ENCODE peak calls at places on chromosomes 2 and 18, in seven cellular contexts. E is HepG2, R is colonic mucosa, O is body of pancreas, B is cardiac muscle cell, K is left lung, M is right lobe of liver. N is an unnamed sample. For H3K36me3, the result is how much of the 10 kb centered on the place peaks cover.

GRCh38 chr2:237471457-237472186 is 15.4 kb upstream of the MLPH start:
- DNase-seq in E (peak), R (no peak), O (peak), B (peak), K (peak), M (no peak), N (peak)

GRCh38 chr18:50644807-50645206 is 84.9 kb downstream of the MAPK4 start:
- DNase-seq in E (peak), R (no peak), O (no peak), B (peak), K (no peak), M (no peak), N (peak)

GRCh38 chr2:46862430-46862829 is 53.2 kb downstream of the MCFD2 start:
- DNase-seq in E (no peak), R (no peak), O (no peak), B (no peak), K (no peak), M (no peak), N (no peak)

GRCh38 chr2:127025357-127026062 is 81.4 kb downstream of the BIN1 start:
- DNase-seq in E (no peak), R (peak), O (peak), B (peak), K (peak), M (peak), N (peak)

GRCh38 chr18:58135806-58136331 is 91.8 kb downstream of the NEDD4L start:
- DNase-seq in E (peak), R (peak), O (peak), B (peak), K (no peak), M (no peak), N (peak)

GRCh38 chr2:15736396-15737180 is 144.9 kb downstream of the DDX1 start:
- DNase-seq in E (no peak), R (no peak), O (no peak), B (no peak), K (no peak), M (no peak), N (no peak)

GRCh38 chr2:224151680-224152310 is 112.7 kb upstream of the SERPINE2 start:
- DNase-seq in E (no peak), R (no peak), O (no peak), B (no peak), K (no peak), M (no peak), N (no peak)

GRCh38 chr2:7020939-7021470 is 103.8 kb downstream of the RNF144A start:
- DNase-seq in E (no peak), R (no peak), O (no peak), B (no peak), K (no peak), M (no peak), N (no peak)

GRCh38 chr2:128275498-128276045 is 43.1 kb downstream of the HS6ST1 start:
- DNase-seq in E (no peak), R (no peak), O (no peak), B (no peak), K (no peak), M (no peak), N (peak)

GRCh38 chr2:86189782-86190416 is 5.4 kb downstream of the IMMT start:
- DNase-seq in E (no peak), R (no peak), O (no peak), B (no peak), K (no peak), M (no peak), N (no peak)

GRCh38 chr18:34870916-34871315 is 160.8 kb downstream of the DTNA start:
- DNase-seq in E (no peak), R (no peak), O (no peak), B (no peak), K (no peak), M (no peak), N (no peak)

GRCh38 chr18:1412660-1413659 is 508.3 kb downstream of the ADCYAP1 start:
- DNase-seq in E (no peak), R (no peak), O (no peak), B (no peak), K (no peak), M (no peak), N (no peak)

GRCh38 chr2:240777416-240778212 is 42.4 kb downstream of the KIF1A start:
- DNase-seq in E (no peak), R (no peak), O (no peak), B (no peak), K (no peak), M (no peak), N (no peak)

GRCh38 chr2:14712091-14712490 is 79.6 kb downstream of the LRATD1 start:
- DNase-seq in E (no peak), R (no peak), O (no peak), B (no peak), K (no peak), M (no peak), N (no peak)

GRCh38 chr2:1675633-1676032 is 68.7 kb downstream of the PXDN start:
- DNase-seq in E (no peak), R (no peak), O (no peak), B (peak), K (no peak), M (no peak), N (no peak)

GRCh38 chr2:221104391-221104811 is 467.7 kb downstream of the EPHA4 start:
- DNase-seq in E (no peak), R (peak), O (peak), B (peak), K (peak), M (peak), N (peak)

GRCh38 chr18:44821924-44822323 is 141.2 kb downstream of the SETBP1 start:
- DNase-seq in E (no peak), R (no peak), O (no peak), B (no peak), K (no peak), M (no peak), N (no peak)

GRCh38 chr18:44681039-44681595 is 429 bp downstream of the SETBP1 start:
- DNase-seq in E (no peak), R (no peak), O (no peak), B (no peak), K (no peak), M (no peak), N (no peak)

GRCh38 chr2:232890536-232890895 is 20.5 kb downstream of the SNORC start:
- DNase-seq in E (no peak), R (no peak), O (no peak), B (no peak), K (no peak), M (peak), N (no peak)

GRCh38 chr2:42293019-42293418 is 68.0 kb downstream of the COX7A2L start:
- DNase-seq in E (no peak), R (no peak), O (no peak), B (no peak), K (no peak), M (no peak), N (no peak)

GRCh38 chr2:42298132-42298531 is 62.9 kb downstream of the COX7A2L start:
- DNase-seq in E (no peak), R (no peak), O (no peak), B (no peak), K (no peak), M (no peak), N (no peak)

GRCh38 chr2:42298996-42299754 is 61.8 kb downstream of the COX7A2L start:
- DNase-seq in E (no peak), R (no peak), O (no peak), B (no peak), K (no peak), M (no peak), N (no peak)

GRCh38 chr2:42297322-42297936 is 63.6 kb downstream of the COX7A2L start:
- DNase-seq in E (no peak), R (no peak), O (no peak), B (no peak), K (no peak), M (no peak), N (no peak)

GRCh38 chr2:42296226-42296625 is 64.8 kb downstream of the COX7A2L start:
- DNase-seq in E (no peak), R (no peak), O (no peak), B (no peak), K (no peak), M (no peak), N (no peak)
- H3K36me3 ChIP-seq in E (under half), R (under half), O (under half), B (half or more), K (half or more), M (under half), N (under half)

GRCh38 chr2:149860276-149860921 is 272.8 kb upstream of the MMADHC start:
- DNase-seq in E (peak), R (peak), O (peak), B (peak), K (peak), M (no peak), N (no peak)
- TF ChIP-seq CTCF in E (no peak), R (no peak), O (no peak), B (no peak), K (no peak), M (no peak), N (no peak)

GRCh38 chr2:219182331-219183150 is 4.5 kb downstream of the RETREG2 start:
- DNase-seq in E (no peak), R (peak), O (no peak), B (no peak), K (no peak), M (no peak), N (no peak)

GRCh38 chr2:219181531-219181930 is 3.5 kb downstream of the RETREG2 start:
- DNase-seq in E (no peak), R (peak), O (no peak), B (no peak), K (no peak), M (no peak), N (no peak)

GRCh38 chr2:219183151-219183757 is 5.2 kb downstream of the RETREG2 start:
- DNase-seq in E (no peak), R (peak), O (no peak), B (no peak), K (no peak), M (no peak), N (no peak)

GRCh38 chr2:219186754-219187456 is 8.8 kb downstream of the RETREG2 start:
- DNase-seq in E (no peak), R (peak), O (no peak), B (no peak), K (no peak), M (no peak), N (no peak)

DNA sequence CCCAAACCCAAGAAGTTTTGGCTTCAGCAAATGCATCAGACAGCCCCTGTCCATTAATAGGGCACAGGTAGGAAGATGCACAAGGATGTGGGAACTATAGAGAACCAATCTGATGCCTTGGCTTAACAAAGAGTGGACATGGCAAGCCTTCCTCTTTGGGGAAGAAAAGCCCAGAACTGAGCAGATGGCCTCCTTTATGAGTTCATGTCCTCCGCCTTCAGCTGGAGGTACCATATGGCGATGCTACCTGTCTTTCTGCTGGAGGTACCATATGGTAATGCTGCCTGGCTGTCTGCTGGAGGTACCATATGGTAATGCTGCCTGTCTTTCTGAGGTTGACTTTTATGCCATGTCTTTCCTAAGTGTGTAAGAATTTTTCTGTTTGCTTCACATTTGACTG is 6.0 kb downstream of the RETREG2 start:
- DNase-seq in E (no peak), R (peak), O (no peak), B (no peak), K (no peak), M (no peak), N (no peak)
- H3K36me3 ChIP-seq in E (under half), R (under half), O (under half), B (under half), K (half or more), M (half or more), N (under half)

DNA sequence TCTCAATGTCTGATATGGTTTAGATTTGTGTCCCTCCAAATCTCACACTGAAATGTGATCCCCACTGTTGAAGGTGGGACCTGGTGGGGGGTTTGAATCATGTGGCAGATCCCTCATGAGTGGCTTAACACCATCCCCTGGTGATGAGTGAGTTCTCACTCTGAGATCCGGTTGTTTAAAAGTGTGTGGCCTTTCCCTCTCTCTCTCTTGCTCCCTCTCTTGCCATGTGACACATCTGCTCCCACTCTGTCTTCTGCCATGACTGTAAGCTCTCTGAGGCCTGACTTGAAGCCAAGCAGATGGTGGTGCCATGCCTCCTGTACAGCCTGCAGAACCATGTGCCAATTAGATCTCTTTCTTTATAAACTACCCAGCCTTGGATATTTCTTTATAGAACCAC is 108.8 kb downstream of the RBMS1 start:
- DNase-seq in E (no peak), R (no peak), O (no peak), B (no peak), K (no peak), M (no peak), N (no peak)
- TF ChIP-seq CTCF in E (no peak), R (no peak), O (no peak), B (no peak), K (no peak), M (no peak), N (no peak)

DNA sequence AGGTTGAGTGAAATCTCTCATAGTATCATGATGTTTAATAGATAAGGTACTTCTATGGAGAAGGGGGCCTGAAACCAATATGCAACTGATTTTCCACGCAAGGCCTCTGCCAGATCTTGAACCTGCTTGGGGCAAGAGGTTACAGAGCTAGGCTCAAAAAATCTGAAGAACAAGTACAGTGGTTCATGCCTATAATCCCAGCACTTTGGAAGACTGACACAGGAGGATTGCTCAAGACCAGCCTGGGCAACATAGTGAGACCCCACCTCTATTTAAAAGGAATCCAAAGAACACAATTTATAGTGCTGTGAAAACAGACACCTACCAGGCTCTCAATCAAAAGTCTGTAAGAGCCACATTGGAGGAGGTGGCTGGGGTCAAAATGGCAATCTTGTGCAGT is 28.6 kb downstream of the HADHA start:
- DNase-seq in E (no peak), R (no peak), O (no peak), B (no peak), K (no peak), M (no peak), N (no peak)
- H3K36me3 ChIP-seq in E (under half), R (under half), O (under half), B (under half), K (half or more), M (half or more), N (under half)

DNA sequence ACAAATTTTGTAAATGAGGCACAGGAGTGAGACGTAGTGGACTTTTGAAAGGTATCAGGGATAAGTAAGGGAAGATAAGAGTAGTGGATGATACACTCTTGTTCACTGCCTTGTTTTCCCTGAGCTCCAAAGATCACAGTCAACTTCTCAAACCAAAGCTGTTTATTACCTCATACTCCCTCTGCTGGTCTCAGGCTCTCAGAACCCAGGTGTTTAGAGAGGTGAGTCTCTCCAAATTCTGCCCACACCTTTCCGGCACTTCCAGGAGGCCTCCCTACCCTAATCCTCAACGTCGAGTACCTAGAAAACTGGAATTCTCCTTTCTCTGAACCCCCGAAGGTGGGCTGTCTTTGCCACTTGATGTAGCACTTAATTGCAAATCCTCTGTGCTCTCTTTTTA is 621.1 kb downstream of the BCL11A start:
- DNase-seq in E (no peak), R (no peak), O (no peak), B (no peak), K (no peak), M (no peak), N (no peak)
- TF ChIP-seq CTCF in E (peak), R (no peak), O (no peak), B (no peak), K (no peak), M (no peak), N (peak)

GRCh38 chr18:8627107-8627472 is 17.9 kb downstream of the RAB12 start:
- DNase-seq in E (no peak), R (no peak), O (no peak), B (no peak), K (no peak), M (no peak), N (no peak)
- H3K36me3 ChIP-seq in E (under half), R (under half), O (under half), B (under half), K (under half), M (under half), N (under half)

N was measured in hepatocyte.